ENCODE peak calls at places on chromosomes 16 and 17, in five cellular contexts. T is neural crest cell; B is midbrain; S is iris pigment epithelial cell; Z is stimulated activated naive CD4-positive, alpha-beta T cell. V is an unnamed sample.

GRCh38 chr16:84281077-84281476 is 13.6 kb upstream of the WFDC1 start:
- DNase-seq in B (no peak), S (peak), T (no peak), Z (no peak), V (no peak)

GRCh38 chr17:40364121-40364861 is at the start of gene GJD3:
- DNase-seq in Z (no peak), T (no peak), B (no peak), S (no peak), V (no peak)

GRCh38 chr16:3968556-3968955 is 88.0 kb upstream of the CREBBP start:
- DNase-seq in S (no peak), T (no peak), Z (no peak), B (no peak), V (no peak)

GRCh38 chr16:70689035-70689969 is 3.4 kb upstream of the MTSS2 start:
- DNase-seq in S (no peak), B (no peak), T (no peak), Z (no peak), V (no peak)

GRCh38 chr17:75125984-75126383 is 5.6 kb downstream of the NT5C start:
- DNase-seq in Z (no peak), S (no peak), B (no peak), T (no peak), V (no peak)

GRCh38 chr17:16398270-16399267 is 16.8 kb upstream of the TRPV2 start:
- DNase-seq in S (no peak), B (no peak), Z (no peak), T (no peak), V (no peak)

GRCh38 chr17:82350182-82351030 is 8.6 kb upstream of the TEX19 start:
- DNase-seq in Z (no peak), B (no peak), T (no peak), S (no peak), V (no peak)

GRCh38 chr17:17551361-17551760 is 40.1 kb downstream of the PEMT start:
- DNase-seq in B (no peak), T (no peak), S (no peak), Z (no peak), V (no peak)

GRCh38 chr17:29667969-29668368 is 45.3 kb upstream of the CORO6 start:
- DNase-seq in S (no peak), Z (no peak), T (no peak), B (no peak), V (no peak)

GRCh38 chr17:34169501-34169900 is 85.6 kb upstream of the CCL2 start:
- DNase-seq in B (no peak), T (no peak), S (no peak), Z (no peak), V (no peak)

V was measured in CD4-positive, CD25-positive, alpha-beta regulatory T cell.